ENCODE peak calls at places on chromosomes 3 and 15, in five cellular contexts. L is breast epithelium, J is stomach, O is Panc1, U is SK-N-SH. F is an unnamed sample.

GRCh38 chr3:21893250-21893649 is 142.2 kb upstream of the ZNF385D start:
- DNase-seq in L (no peak), J (no peak), O (no peak), U (no peak), F (no peak)

GRCh38 chr3:56887402-56888025 is 85.8 kb upstream of the ARHGEF3 start:
- DNase-seq in L (no peak), J (no peak), O (no peak), U (no peak), F (no peak)

GRCh38 chr3:47444103-47444502 is 31.6 kb downstream of the SCAP start:
- DNase-seq in L (no peak), J (no peak), O (no peak), U (no peak), F (no peak)

GRCh38 chr3:81716870-81717509 is 44.5 kb downstream of the GBE1 start:
- DNase-seq in L (no peak), J (peak), O (no peak), U (no peak), F (no peak)

GRCh38 chr15:43915820-43916660 is 89.2 kb downstream of the WDR76 start:
- DNase-seq in L (no peak), J (no peak), O (no peak), U (no peak), F (no peak)

GRCh38 chr3:88150771-88151170 is 1.0 kb downstream of the C3orf38 start:
- DNase-seq in L (no peak), J (no peak), O (no peak), U (no peak), F (no peak)

GRCh38 chr3:156957715-156958114 is 131.6 kb downstream of the LEKR1 start:
- DNase-seq in L (no peak), J (no peak), O (no peak), U (no peak), F (no peak)

GRCh38 chr3:83835040-83835439 is 1123.7 kb upstream of the CADM2 start:
- DNase-seq in L (no peak), J (no peak), O (no peak), U (no peak), F (no peak)

GRCh38 chr3:129063841-129064482 is 3.4 kb downstream of the GP9 start:
- DNase-seq in L (no peak), J (no peak), O (no peak), U (no peak), F (peak)

GRCh38 chr15:91407237-91407889 is 307.3 kb downstream of the SV2B start:
- DNase-seq in L (no peak), J (no peak), O (no peak), U (no peak), F (no peak)

GRCh38 chr3:131329774-131330173 is 51.8 kb upstream of the NUDT16 start:
- DNase-seq in L (no peak), J (no peak), O (no peak), U (no peak), F (no peak)

GRCh38 chr15:91017716-91018115 is 4.7 kb downstream of the VPS33B start:
- DNase-seq in L (no peak), J (no peak), O (no peak), U (no peak), F (no peak)

GRCh38 chr3:137035631-137036030 is 77.8 kb downstream of the IL20RB start:
- DNase-seq in L (no peak), J (no peak), O (no peak), U (no peak), F (no peak)

DNA sequence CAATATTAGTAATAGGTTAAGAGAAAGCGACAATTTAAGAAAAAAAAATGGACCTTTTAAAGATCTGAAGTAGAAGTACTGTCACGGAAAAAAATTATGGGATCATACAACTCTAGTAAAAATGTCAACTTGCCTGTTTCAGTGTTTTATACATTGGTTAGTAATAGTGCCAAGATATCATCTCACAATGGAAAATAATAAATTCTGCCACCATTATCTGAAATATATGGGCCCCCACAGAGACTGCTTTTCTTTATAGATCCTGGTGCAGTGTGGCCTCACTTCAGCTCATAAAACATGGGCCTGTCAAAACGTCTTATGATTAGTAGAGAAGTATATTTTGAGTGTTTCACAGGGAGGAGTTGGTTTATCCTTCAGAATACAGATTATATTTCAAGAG is 266.3 kb upstream of the EPHA6 start:
- DNase-seq in L (no peak), J (no peak), O (no peak), U (no peak), F (no peak)
- TF ChIP-seq POLR2AphosphoS5 in L (no peak), J (no peak), O (no peak), U (no peak), F (no peak)

DNA sequence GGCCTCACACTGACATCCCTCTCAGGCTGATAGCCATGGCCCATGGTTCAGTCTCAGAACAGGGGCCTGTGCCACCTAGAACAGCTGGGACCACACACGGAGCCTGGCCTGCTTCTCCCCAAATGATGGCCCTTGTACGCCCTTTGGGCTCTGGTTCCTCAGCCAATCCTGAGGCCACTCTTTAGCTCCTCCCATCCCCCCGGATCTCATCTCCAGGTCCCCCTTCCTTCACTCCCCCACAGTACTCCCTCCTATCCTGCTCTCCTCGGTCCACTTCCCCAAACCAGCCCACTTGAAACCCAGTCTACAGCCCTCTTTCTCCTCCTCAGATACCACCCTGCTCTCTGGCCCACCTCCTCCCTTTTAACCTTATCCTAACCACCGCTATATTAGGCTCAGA is 17.8 kb upstream of the ZFYVE19 start:
- DNase-seq in L (no peak), J (no peak), O (no peak), U (no peak), F (no peak)
- TF ChIP-seq POLR2AphosphoS5 in L (no peak), J (no peak), O (no peak), U (no peak), F (no peak)

GRCh38 chr3:9390265-9390888 is 7.0 kb upstream of the SETD5 start:
- DNase-seq in L (no peak), J (no peak), O (no peak), U (no peak), F (no peak)
- TF ChIP-seq POLR2AphosphoS5 in L (no peak), J (no peak), O (no peak), U (peak), F (no peak)

GRCh38 chr3:44235604-44236484 is 5.8 kb upstream of the TOPAZ1 start:
- DNase-seq in L (no peak), J (peak), O (peak), U (peak), F (peak)
- TF ChIP-seq POLR2AphosphoS5 in L (no peak), J (no peak), O (no peak), U (no peak), F (no peak)

DNA sequence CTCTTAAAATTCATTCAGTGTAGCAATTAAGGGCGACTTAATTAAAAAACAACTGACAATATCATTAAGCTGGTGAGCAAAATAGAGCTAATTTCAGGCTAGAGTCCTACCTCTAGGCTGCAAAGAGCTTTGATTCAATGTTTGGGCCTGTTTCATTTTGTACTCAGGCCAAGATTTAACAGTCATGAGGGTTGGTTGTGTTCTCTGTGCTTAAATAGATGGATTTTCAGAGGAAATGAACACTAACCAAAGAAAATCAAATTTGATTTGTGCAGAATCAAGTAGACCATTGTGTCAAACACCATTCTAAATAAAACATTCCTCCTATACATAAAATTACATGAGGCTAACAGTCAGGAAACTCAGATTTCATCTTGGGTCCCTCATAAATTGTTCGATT is 114.6 kb downstream of the TMEM108 start:
- DNase-seq in L (no peak), J (no peak), O (no peak), U (no peak), F (no peak)
- TF ChIP-seq POLR2AphosphoS5 in L (no peak), J (no peak), O (no peak), U (no peak), F (no peak)